ENCODE peak calls at places on chromosomes 1 and 21, in ten cellular contexts. L is body of pancreas; J is pancreas; R is stimulated activated CD4-positive, alpha-beta T cell treated with anti-CD3 and anti-CD28 coated beads, Interleukin-2, amount 100 ng/mL, for 48 hours; G is left lung; S is ovary; M is endothelial cell; N is cardiac fibroblast; C is GM04504; V is CD8-positive, alpha-beta T cell. Y is an unnamed sample.
A peak's percentile ranks its signal among the peaks of the same experiment; 100 is the strongest.

GRCh38 chr1:41109316-41110263 is 88.1 kb upstream of the SLFNL1 start:
- DNase-seq in L (peak; percentile 65), J (peak; percentile 54), R (no peak), G (no peak), S (peak; percentile 74), M (no peak), N (peak; percentile 97), C (peak; percentile 75), V (no peak), Y (no peak)

GRCh38 chr1:8510041-8510823 is 192.3 kb downstream of the SLC45A1 start:
- DNase-seq in L (no peak), J (no peak), R (peak; percentile 38), G (no peak), S (peak; percentile 50), M (no peak), N (peak; percentile 77), C (peak; percentile 64), V (peak; percentile 67), Y (no peak)

GRCh38 chr1:25232866-25233784 is 823 bp upstream of the SYF2 start:
- DNase-seq in L (peak; percentile 67), J (peak; percentile 76), R (peak; percentile 53), G (peak; percentile 92), S (peak; percentile 78), M (peak; percentile 65), N (peak; percentile 93), C (peak; percentile 79), V (peak; percentile 72), Y (peak; percentile 72)

GRCh38 chr1:66852870-66853269 is 51.8 kb upstream of the INSL5 start:
- DNase-seq in L (no peak), J (no peak), R (no peak), G (no peak), S (no peak), M (no peak), N (no peak), C (no peak), V (no peak), Y (no peak)

GRCh38 chr1:228735871-228736586 is 750 bp downstream of the RHOU start:
- DNase-seq in L (peak; percentile 70), J (peak; percentile 69), R (no peak), G (peak; percentile 58), S (peak; percentile 67), M (peak; percentile 37), N (peak; percentile 19), C (no peak), V (peak; percentile 29), Y (peak; percentile 41)

GRCh38 chr1:159214149-159214760 is 9.6 kb downstream of the ACKR1 start:
- DNase-seq in L (peak; percentile 47), J (peak; percentile 19), R (peak; percentile 34), G (no peak), S (peak; percentile 23), M (peak; percentile 64), N (peak; percentile 55), C (peak; percentile 15), V (no peak), Y (peak; percentile 67)

GRCh38 chr1:147641695-147642592 is 28.4 kb downstream of the ACP6 start:
- DNase-seq in L (peak; percentile 54), J (peak; percentile 41), R (peak; percentile 65), G (no peak), S (peak; percentile 53), M (peak; percentile 60), N (peak; percentile 73), C (peak; percentile 17), V (peak; percentile 52), Y (peak; percentile 55)

GRCh38 chr21:44569861-44570517 is 3.5 kb upstream of the KRTAP10-4 start:
- DNase-seq in L (no peak), J (no peak), R (no peak), G (no peak), S (no peak), M (no peak), N (no peak), C (no peak), V (no peak), Y (no peak)

GRCh38 chr1:202694354-202694753 is 15.9 kb downstream of the SYT2 start:
- DNase-seq in L (no peak), J (no peak), R (no peak), G (no peak), S (no peak), M (no peak), N (no peak), C (no peak), V (no peak), Y (no peak)

GRCh38 chr1:22831729-22832413 is 121.2 kb downstream of the EPHB2 start:
- DNase-seq in L (no peak), J (no peak), R (no peak), G (peak; percentile 73), S (no peak), M (no peak), N (peak; percentile 91), C (peak; percentile 64), V (no peak), Y (no peak)

GRCh38 chr1:84377480-84378095 is 20.7 kb upstream of the DNASE2B start:
- DNase-seq in L (no peak), J (no peak), R (no peak), G (no peak), S (peak; percentile 27), M (no peak), N (peak; percentile 72), C (no peak), V (no peak), Y (no peak)

GRCh38 chr1:245247791-245248789 is 93.3 kb downstream of the KIF26B start:
- DNase-seq in L (no peak), J (no peak), R (no peak), G (no peak), S (no peak), M (no peak), N (no peak), C (no peak), V (no peak), Y (no peak)

Y was measured in WTC11.